ENCODE peak calls at places on chromosome 13, in nine cellular contexts. Z is NCI-H2081, L is MG63, W is lower leg skin, O is ACHN, R is left ventricle myocardium superior, V is GM12891, I is aorta, A is uterus. X is an unnamed sample.

GRCh38 chr13:30905932-30906383 is at the start of gene MEDAG:
- DNase-seq in Z (no peak), L (peak), W (peak), O (no peak), R (peak), V (no peak), I (peak), A (peak), X (peak)

GRCh38 chr13:72839831-72840426 is 58.0 kb downstream of the PIBF1 start:
- DNase-seq in Z (peak), L (peak), W (no peak), O (peak), R (peak), V (peak), I (no peak), A (no peak), X (no peak)

GRCh38 chr13:83618966-83619365 is 263.3 kb downstream of the SLITRK1 start:
- DNase-seq in Z (peak), L (peak), W (no peak), O (no peak), R (no peak), V (no peak), I (no peak), A (no peak), X (no peak)

GRCh38 chr13:62512194-62513141 is 1096.8 kb upstream of the PCDH20 start:
- DNase-seq in Z (peak), L (peak), W (no peak), O (peak), R (no peak), V (no peak), I (no peak), A (no peak), X (no peak)

GRCh38 chr13:112722433-112723250 is 32.8 kb downstream of the ATP11A start:
- DNase-seq in Z (no peak), L (peak), W (no peak), O (peak), R (peak), V (no peak), I (no peak), A (peak), X (peak)

GRCh38 chr13:110326263-110326904 is 19.3 kb downstream of the COL4A2 start:
- DNase-seq in Z (no peak), L (peak), W (no peak), O (no peak), R (no peak), V (no peak), I (no peak), A (no peak), X (no peak)

GRCh38 chr13:97848886-97849285 is 104.6 kb upstream of the IPO5 start:
- DNase-seq in Z (no peak), L (no peak), W (no peak), O (no peak), R (no peak), V (no peak), I (no peak), A (no peak), X (no peak)

GRCh38 chr13:110716235-110716505 is 2.7 kb downstream of the ING1 start:
- DNase-seq in Z (no peak), L (peak), W (no peak), O (peak), R (peak), V (no peak), I (peak), A (no peak), X (no peak)

GRCh38 chr13:31913459-31913858 is 118.1 kb upstream of the FRY start:
- DNase-seq in Z (no peak), L (no peak), W (no peak), O (no peak), R (no peak), V (no peak), I (no peak), A (no peak), X (no peak)

GRCh38 chr13:31208554-31209122 is 8.9 kb downstream of the B3GLCT start:
- DNase-seq in Z (no peak), L (no peak), W (no peak), O (no peak), R (no peak), V (no peak), I (no peak), A (no peak), X (no peak)

GRCh38 chr13:73851104-73851503 is 283.1 kb downstream of the KLF12 start:
- DNase-seq in Z (no peak), L (no peak), W (no peak), O (no peak), R (no peak), V (no peak), I (no peak), A (no peak), X (no peak)

GRCh38 chr13:50334944-50335343 is 319.7 kb downstream of the KCNRG start:
- DNase-seq in Z (no peak), L (no peak), W (no peak), O (no peak), R (no peak), V (no peak), I (no peak), A (no peak), X (no peak)

GRCh38 chr13:42487221-42487620 is 86.7 kb upstream of the TNFSF11 start:
- DNase-seq in Z (no peak), L (no peak), W (no peak), O (no peak), R (no peak), V (no peak), I (no peak), A (no peak), X (no peak)

GRCh38 chr13:110924639-110924934 is 9.7 kb upstream of the ANKRD10 start:
- DNase-seq in Z (no peak), L (no peak), W (no peak), O (no peak), R (no peak), V (no peak), I (no peak), A (no peak), X (no peak)

GRCh38 chr13:94362411-94362909 is 117.0 kb downstream of the DCT start:
- DNase-seq in Z (peak), L (peak), W (no peak), O (peak), R (no peak), V (peak), I (peak), A (peak), X (peak)

GRCh38 chr13:96052655-96053002 is 572 bp downstream of the UGGT2 start:
- DNase-seq in Z (peak), L (no peak), W (no peak), O (peak), R (no peak), V (peak), I (no peak), A (no peak), X (no peak)

GRCh38 chr13:31674056-31674455 is 65.3 kb upstream of the RXFP2 start:
- DNase-seq in Z (no peak), L (no peak), W (no peak), O (no peak), R (no peak), V (no peak), I (no peak), A (no peak), X (no peak)

GRCh38 chr13:32905864-32906180 is 110.4 kb upstream of the KL start:
- DNase-seq in Z (no peak), L (peak), W (no peak), O (no peak), R (no peak), V (no peak), I (peak), A (peak), X (peak)

GRCh38 chr13:67229438-67230242 is 496 bp downstream of the PCDH9 start:
- DNase-seq in Z (peak), L (no peak), W (no peak), O (peak), R (no peak), V (no peak), I (no peak), A (no peak), X (no peak)

GRCh38 chr13:72504026-72504925 is 223.2 kb downstream of the MZT1 start:
- DNase-seq in Z (peak), L (no peak), W (no peak), O (peak), R (no peak), V (no peak), I (no peak), A (no peak), X (no peak)

GRCh38 chr13:114161644-114162532 is 17.2 kb upstream of the CFAP97D2 start:
- DNase-seq in Z (no peak), L (peak), W (peak), O (no peak), R (peak), V (no peak), I (peak), A (peak), X (peak)

GRCh38 chr13:20411638-20412342 is 113.9 kb downstream of the CRYL1 start:
- DNase-seq in Z (no peak), L (no peak), W (peak), O (no peak), R (no peak), V (no peak), I (no peak), A (no peak), X (no peak)

GRCh38 chr13:46361535-46361934 is 25.5 kb downstream of the RUBCNL start:
- DNase-seq in Z (no peak), L (no peak), W (no peak), O (no peak), R (no peak), V (no peak), I (no peak), A (no peak), X (no peak)

GRCh38 chr13:105918842-105919741 is 616.4 kb downstream of the EFNB2 start:
- DNase-seq in Z (no peak), L (peak), W (no peak), O (peak), R (no peak), V (no peak), I (peak), A (no peak), X (no peak)

GRCh38 chr13:82002693-82003092 is 1661.8 kb upstream of the SPRY2 start:
- DNase-seq in Z (no peak), L (no peak), W (no peak), O (no peak), R (no peak), V (no peak), I (no peak), A (no peak), X (no peak)

X was measured in ovary.